ENCODE peak calls at places on chromosomes 12 and 14, in ten cellular contexts. One of them, this sample, is unnamed.

GRCh38 chr14:30525833-30526232 is 33.1 kb upstream of the G2E3 start:
- DNase-seq in T-cell: no peak
- DNase-seq in body of pancreas: no peak
- DNase-seq in astrocyte of the spinal cord: peak
- DNase-seq in heart right ventricle: no peak
- DNase-seq in WTC11: no peak
- DNase-seq in stimulated activated CD8-positive, alpha-beta memory T cell treated with anti-CD3 and anti-CD28 coated beads, Interleukin-15, amount 100 ng/mL, for 1 hour: no peak
- DNase-seq in CD8-positive, alpha-beta memory T cell: no peak
- DNase-seq in activated naive CD4-positive, alpha-beta T cell treated with anti-CD3 and anti-CD28 coated beads, Interleukin-2, amount 50 U/mL, for 72 hours: no peak
- DNase-seq in neuronal stem cell: no peak
- DNase-seq in this sample: no peak

GRCh38 chr14:51605575-51605974 is 46.1 kb upstream of the FRMD6 start:
- DNase-seq in T-cell: no peak
- DNase-seq in body of pancreas: no peak
- DNase-seq in astrocyte of the spinal cord: no peak
- DNase-seq in heart right ventricle: no peak
- DNase-seq in WTC11: no peak
- DNase-seq in stimulated activated CD8-positive, alpha-beta memory T cell treated with anti-CD3 and anti-CD28 coated beads, Interleukin-15, amount 100 ng/mL, for 1 hour: no peak
- DNase-seq in CD8-positive, alpha-beta memory T cell: no peak
- DNase-seq in activated naive CD4-positive, alpha-beta T cell treated with anti-CD3 and anti-CD28 coated beads, Interleukin-2, amount 50 U/mL, for 72 hours: no peak
- DNase-seq in neuronal stem cell: no peak
- DNase-seq in this sample: no peak

GRCh38 chr12:96177013-96177412 is 17.2 kb upstream of the ELK3 start:
- DNase-seq in T-cell: no peak
- DNase-seq in body of pancreas: peak
- DNase-seq in astrocyte of the spinal cord: peak
- DNase-seq in heart right ventricle: no peak
- DNase-seq in WTC11: no peak
- DNase-seq in stimulated activated CD8-positive, alpha-beta memory T cell treated with anti-CD3 and anti-CD28 coated beads, Interleukin-15, amount 100 ng/mL, for 1 hour: no peak
- DNase-seq in CD8-positive, alpha-beta memory T cell: no peak
- DNase-seq in activated naive CD4-positive, alpha-beta T cell treated with anti-CD3 and anti-CD28 coated beads, Interleukin-2, amount 50 U/mL, for 72 hours: peak
- DNase-seq in neuronal stem cell: no peak
- DNase-seq in this sample: no peak

GRCh38 chr12:82015623-82016347 is 256.6 kb upstream of the PPFIA2 start:
- DNase-seq in T-cell: no peak
- DNase-seq in body of pancreas: no peak
- DNase-seq in astrocyte of the spinal cord: no peak
- DNase-seq in heart right ventricle: no peak
- DNase-seq in WTC11: no peak
- DNase-seq in stimulated activated CD8-positive, alpha-beta memory T cell treated with anti-CD3 and anti-CD28 coated beads, Interleukin-15, amount 100 ng/mL, for 1 hour: no peak
- DNase-seq in CD8-positive, alpha-beta memory T cell: no peak
- DNase-seq in activated naive CD4-positive, alpha-beta T cell treated with anti-CD3 and anti-CD28 coated beads, Interleukin-2, amount 50 U/mL, for 72 hours: no peak
- DNase-seq in neuronal stem cell: no peak
- DNase-seq in this sample: no peak

GRCh38 chr14:92475451-92476187 is 38.0 kb upstream of the RIN3 start:
- DNase-seq in T-cell: no peak
- DNase-seq in body of pancreas: peak
- DNase-seq in astrocyte of the spinal cord: no peak
- DNase-seq in heart right ventricle: peak
- DNase-seq in WTC11: no peak
- DNase-seq in stimulated activated CD8-positive, alpha-beta memory T cell treated with anti-CD3 and anti-CD28 coated beads, Interleukin-15, amount 100 ng/mL, for 1 hour: no peak
- DNase-seq in CD8-positive, alpha-beta memory T cell: no peak
- DNase-seq in activated naive CD4-positive, alpha-beta T cell treated with anti-CD3 and anti-CD28 coated beads, Interleukin-2, amount 50 U/mL, for 72 hours: no peak
- DNase-seq in neuronal stem cell: no peak
- DNase-seq in this sample: no peak

GRCh38 chr12:122726056-122726558 is 4.5 kb downstream of the HCAR1 start:
- DNase-seq in T-cell: no peak
- DNase-seq in body of pancreas: no peak
- DNase-seq in astrocyte of the spinal cord: peak
- DNase-seq in heart right ventricle: no peak
- DNase-seq in WTC11: no peak
- DNase-seq in stimulated activated CD8-positive, alpha-beta memory T cell treated with anti-CD3 and anti-CD28 coated beads, Interleukin-15, amount 100 ng/mL, for 1 hour: peak
- DNase-seq in CD8-positive, alpha-beta memory T cell: no peak
- DNase-seq in activated naive CD4-positive, alpha-beta T cell treated with anti-CD3 and anti-CD28 coated beads, Interleukin-2, amount 50 U/mL, for 72 hours: no peak
- DNase-seq in neuronal stem cell: no peak
- DNase-seq in this sample: no peak

GRCh38 chr12:96578526-96579125 is 89.2 kb downstream of the CFAP54 start:
- DNase-seq in T-cell: no peak
- DNase-seq in body of pancreas: no peak
- DNase-seq in astrocyte of the spinal cord: peak
- DNase-seq in heart right ventricle: peak
- DNase-seq in WTC11: no peak
- DNase-seq in stimulated activated CD8-positive, alpha-beta memory T cell treated with anti-CD3 and anti-CD28 coated beads, Interleukin-15, amount 100 ng/mL, for 1 hour: no peak
- DNase-seq in CD8-positive, alpha-beta memory T cell: peak
- DNase-seq in activated naive CD4-positive, alpha-beta T cell treated with anti-CD3 and anti-CD28 coated beads, Interleukin-2, amount 50 U/mL, for 72 hours: no peak
- DNase-seq in neuronal stem cell: peak
- DNase-seq in this sample: no peak

GRCh38 chr12:102958073-102958829 is 777 bp downstream of the ASCL1 start:
- DNase-seq in T-cell: no peak
- DNase-seq in body of pancreas: no peak
- DNase-seq in astrocyte of the spinal cord: peak
- DNase-seq in heart right ventricle: no peak
- DNase-seq in WTC11: peak
- DNase-seq in stimulated activated CD8-positive, alpha-beta memory T cell treated with anti-CD3 and anti-CD28 coated beads, Interleukin-15, amount 100 ng/mL, for 1 hour: no peak
- DNase-seq in CD8-positive, alpha-beta memory T cell: no peak
- DNase-seq in activated naive CD4-positive, alpha-beta T cell treated with anti-CD3 and anti-CD28 coated beads, Interleukin-2, amount 50 U/mL, for 72 hours: peak
- DNase-seq in neuronal stem cell: peak
- DNase-seq in this sample: no peak

GRCh38 chr14:80959448-80960006 is 4.1 kb downstream of the TSHR start:
- DNase-seq in T-cell: peak
- DNase-seq in body of pancreas: peak
- DNase-seq in astrocyte of the spinal cord: no peak
- DNase-seq in heart right ventricle: no peak
- DNase-seq in WTC11: no peak
- DNase-seq in stimulated activated CD8-positive, alpha-beta memory T cell treated with anti-CD3 and anti-CD28 coated beads, Interleukin-15, amount 100 ng/mL, for 1 hour: no peak
- DNase-seq in CD8-positive, alpha-beta memory T cell: peak
- DNase-seq in activated naive CD4-positive, alpha-beta T cell treated with anti-CD3 and anti-CD28 coated beads, Interleukin-2, amount 50 U/mL, for 72 hours: peak
- DNase-seq in neuronal stem cell: no peak
- DNase-seq in this sample: no peak

GRCh38 chr14:73058923-73059311 is 583 bp downstream of the RBM25 start:
- DNase-seq in T-cell: no peak
- DNase-seq in body of pancreas: peak
- DNase-seq in astrocyte of the spinal cord: peak
- DNase-seq in heart right ventricle: peak
- DNase-seq in WTC11: peak
- DNase-seq in stimulated activated CD8-positive, alpha-beta memory T cell treated with anti-CD3 and anti-CD28 coated beads, Interleukin-15, amount 100 ng/mL, for 1 hour: no peak
- DNase-seq in CD8-positive, alpha-beta memory T cell: no peak
- DNase-seq in activated naive CD4-positive, alpha-beta T cell treated with anti-CD3 and anti-CD28 coated beads, Interleukin-2, amount 50 U/mL, for 72 hours: no peak
- DNase-seq in neuronal stem cell: no peak
- DNase-seq in this sample: no peak

GRCh38 chr12:53999596-54000104 is 311 bp upstream of the HOXC9 start:
- DNase-seq in T-cell: no peak
- DNase-seq in body of pancreas: no peak
- DNase-seq in astrocyte of the spinal cord: peak
- DNase-seq in heart right ventricle: no peak
- DNase-seq in WTC11: no peak
- DNase-seq in stimulated activated CD8-positive, alpha-beta memory T cell treated with anti-CD3 and anti-CD28 coated beads, Interleukin-15, amount 100 ng/mL, for 1 hour: no peak
- DNase-seq in CD8-positive, alpha-beta memory T cell: no peak
- DNase-seq in activated naive CD4-positive, alpha-beta T cell treated with anti-CD3 and anti-CD28 coated beads, Interleukin-2, amount 50 U/mL, for 72 hours: no peak
- DNase-seq in neuronal stem cell: no peak
- DNase-seq in this sample: no peak

GRCh38 chr12:54051916-54052744 is 1.5 kb upstream of the HOXC4 start:
- DNase-seq in T-cell: no peak
- DNase-seq in body of pancreas: no peak
- DNase-seq in astrocyte of the spinal cord: peak
- DNase-seq in heart right ventricle: no peak
- DNase-seq in WTC11: no peak
- DNase-seq in stimulated activated CD8-positive, alpha-beta memory T cell treated with anti-CD3 and anti-CD28 coated beads, Interleukin-15, amount 100 ng/mL, for 1 hour: no peak
- DNase-seq in CD8-positive, alpha-beta memory T cell: no peak
- DNase-seq in activated naive CD4-positive, alpha-beta T cell treated with anti-CD3 and anti-CD28 coated beads, Interleukin-2, amount 50 U/mL, for 72 hours: no peak
- DNase-seq in neuronal stem cell: no peak
- DNase-seq in this sample: no peak

GRCh38 chr14:101233391-101233790 is 327.9 kb upstream of the DIO3 start:
- DNase-seq in T-cell: no peak
- DNase-seq in body of pancreas: no peak
- DNase-seq in astrocyte of the spinal cord: no peak
- DNase-seq in heart right ventricle: no peak
- DNase-seq in WTC11: no peak
- DNase-seq in stimulated activated CD8-positive, alpha-beta memory T cell treated with anti-CD3 and anti-CD28 coated beads, Interleukin-15, amount 100 ng/mL, for 1 hour: no peak
- DNase-seq in CD8-positive, alpha-beta memory T cell: no peak
- DNase-seq in activated naive CD4-positive, alpha-beta T cell treated with anti-CD3 and anti-CD28 coated beads, Interleukin-2, amount 50 U/mL, for 72 hours: no peak
- DNase-seq in neuronal stem cell: no peak
- DNase-seq in this sample: no peak

GRCh38 chr12:21828111-21828775 is 53.7 kb upstream of the KCNJ8 start:
- DNase-seq in T-cell: no peak
- DNase-seq in body of pancreas: peak
- DNase-seq in astrocyte of the spinal cord: no peak
- DNase-seq in heart right ventricle: no peak
- DNase-seq in WTC11: no peak
- DNase-seq in stimulated activated CD8-positive, alpha-beta memory T cell treated with anti-CD3 and anti-CD28 coated beads, Interleukin-15, amount 100 ng/mL, for 1 hour: no peak
- DNase-seq in CD8-positive, alpha-beta memory T cell: no peak
- DNase-seq in activated naive CD4-positive, alpha-beta T cell treated with anti-CD3 and anti-CD28 coated beads, Interleukin-2, amount 50 U/mL, for 72 hours: no peak
- DNase-seq in neuronal stem cell: no peak
- DNase-seq in this sample: no peak

GRCh38 chr12:122984612-122985358 is 4.3 kb downstream of the ARL6IP4 start:
- DNase-seq in T-cell: no peak
- DNase-seq in body of pancreas: peak
- DNase-seq in astrocyte of the spinal cord: no peak
- DNase-seq in heart right ventricle: no peak
- DNase-seq in WTC11: no peak
- DNase-seq in stimulated activated CD8-positive, alpha-beta memory T cell treated with anti-CD3 and anti-CD28 coated beads, Interleukin-15, amount 100 ng/mL, for 1 hour: no peak
- DNase-seq in CD8-positive, alpha-beta memory T cell: no peak
- DNase-seq in activated naive CD4-positive, alpha-beta T cell treated with anti-CD3 and anti-CD28 coated beads, Interleukin-2, amount 50 U/mL, for 72 hours: no peak
- DNase-seq in neuronal stem cell: no peak
- DNase-seq in this sample: peak

GRCh38 chr12:64180951-64181350 is 41.1 kb downstream of the KICS2 start:
- DNase-seq in T-cell: no peak
- DNase-seq in body of pancreas: peak
- DNase-seq in astrocyte of the spinal cord: peak
- DNase-seq in heart right ventricle: peak
- DNase-seq in WTC11: no peak
- DNase-seq in stimulated activated CD8-positive, alpha-beta memory T cell treated with anti-CD3 and anti-CD28 coated beads, Interleukin-15, amount 100 ng/mL, for 1 hour: no peak
- DNase-seq in CD8-positive, alpha-beta memory T cell: no peak
- DNase-seq in activated naive CD4-positive, alpha-beta T cell treated with anti-CD3 and anti-CD28 coated beads, Interleukin-2, amount 50 U/mL, for 72 hours: no peak
- DNase-seq in neuronal stem cell: no peak
- DNase-seq in this sample: no peak

GRCh38 chr12:50387487-50387886 is 8.9 kb downstream of the FAM186A start:
- DNase-seq in T-cell: no peak
- DNase-seq in body of pancreas: no peak
- DNase-seq in astrocyte of the spinal cord: no peak
- DNase-seq in heart right ventricle: no peak
- DNase-seq in WTC11: no peak
- DNase-seq in stimulated activated CD8-positive, alpha-beta memory T cell treated with anti-CD3 and anti-CD28 coated beads, Interleukin-15, amount 100 ng/mL, for 1 hour: no peak
- DNase-seq in CD8-positive, alpha-beta memory T cell: no peak
- DNase-seq in activated naive CD4-positive, alpha-beta T cell treated with anti-CD3 and anti-CD28 coated beads, Interleukin-2, amount 50 U/mL, for 72 hours: no peak
- DNase-seq in neuronal stem cell: no peak
- DNase-seq in this sample: no peak

GRCh38 chr12:5623411-5623810 is 191.5 kb downstream of the NTF3 start:
- DNase-seq in T-cell: no peak
- DNase-seq in body of pancreas: no peak
- DNase-seq in astrocyte of the spinal cord: no peak
- DNase-seq in heart right ventricle: no peak
- DNase-seq in WTC11: no peak
- DNase-seq in stimulated activated CD8-positive, alpha-beta memory T cell treated with anti-CD3 and anti-CD28 coated beads, Interleukin-15, amount 100 ng/mL, for 1 hour: no peak
- DNase-seq in CD8-positive, alpha-beta memory T cell: no peak
- DNase-seq in activated naive CD4-positive, alpha-beta T cell treated with anti-CD3 and anti-CD28 coated beads, Interleukin-2, amount 50 U/mL, for 72 hours: no peak
- DNase-seq in neuronal stem cell: no peak
- DNase-seq in this sample: no peak

GRCh38 chr14:98510392-98510791 is 761.6 kb downstream of the BCL11B start:
- DNase-seq in T-cell: no peak
- DNase-seq in body of pancreas: no peak
- DNase-seq in astrocyte of the spinal cord: no peak
- DNase-seq in heart right ventricle: no peak
- DNase-seq in WTC11: no peak
- DNase-seq in stimulated activated CD8-positive, alpha-beta memory T cell treated with anti-CD3 and anti-CD28 coated beads, Interleukin-15, amount 100 ng/mL, for 1 hour: no peak
- DNase-seq in CD8-positive, alpha-beta memory T cell: no peak
- DNase-seq in activated naive CD4-positive, alpha-beta T cell treated with anti-CD3 and anti-CD28 coated beads, Interleukin-2, amount 50 U/mL, for 72 hours: no peak
- DNase-seq in neuronal stem cell: no peak
- DNase-seq in this sample: no peak

GRCh38 chr14:59566725-59567124 is 9.9 kb downstream of the CCDC175 start:
- DNase-seq in T-cell: no peak
- DNase-seq in body of pancreas: no peak
- DNase-seq in astrocyte of the spinal cord: no peak
- DNase-seq in heart right ventricle: no peak
- DNase-seq in WTC11: no peak
- DNase-seq in stimulated activated CD8-positive, alpha-beta memory T cell treated with anti-CD3 and anti-CD28 coated beads, Interleukin-15, amount 100 ng/mL, for 1 hour: no peak
- DNase-seq in CD8-positive, alpha-beta memory T cell: no peak
- DNase-seq in activated naive CD4-positive, alpha-beta T cell treated with anti-CD3 and anti-CD28 coated beads, Interleukin-2, amount 50 U/mL, for 72 hours: no peak
- DNase-seq in neuronal stem cell: no peak
- DNase-seq in this sample: no peak

GRCh38 chr14:61927521-61927920 is 165.3 kb downstream of the SNAPC1 start:
- DNase-seq in T-cell: no peak
- DNase-seq in body of pancreas: no peak
- DNase-seq in astrocyte of the spinal cord: peak
- DNase-seq in heart right ventricle: no peak
- DNase-seq in WTC11: no peak
- DNase-seq in stimulated activated CD8-positive, alpha-beta memory T cell treated with anti-CD3 and anti-CD28 coated beads, Interleukin-15, amount 100 ng/mL, for 1 hour: no peak
- DNase-seq in CD8-positive, alpha-beta memory T cell: no peak
- DNase-seq in activated naive CD4-positive, alpha-beta T cell treated with anti-CD3 and anti-CD28 coated beads, Interleukin-2, amount 50 U/mL, for 72 hours: no peak
- DNase-seq in neuronal stem cell: no peak
- DNase-seq in this sample: no peak

GRCh38 chr14:96538663-96539317 is 36.6 kb downstream of the PAPOLA start:
- DNase-seq in T-cell: no peak
- DNase-seq in body of pancreas: no peak
- DNase-seq in astrocyte of the spinal cord: no peak
- DNase-seq in heart right ventricle: no peak
- DNase-seq in WTC11: no peak
- DNase-seq in stimulated activated CD8-positive, alpha-beta memory T cell treated with anti-CD3 and anti-CD28 coated beads, Interleukin-15, amount 100 ng/mL, for 1 hour: no peak
- DNase-seq in CD8-positive, alpha-beta memory T cell: no peak
- DNase-seq in activated naive CD4-positive, alpha-beta T cell treated with anti-CD3 and anti-CD28 coated beads, Interleukin-2, amount 50 U/mL, for 72 hours: no peak
- DNase-seq in neuronal stem cell: no peak
- DNase-seq in this sample: no peak

GRCh38 chr12:92055877-92056276 is 89.8 kb downstream of the BTG1 start:
- DNase-seq in T-cell: peak
- DNase-seq in body of pancreas: peak
- DNase-seq in astrocyte of the spinal cord: no peak
- DNase-seq in heart right ventricle: no peak
- DNase-seq in WTC11: no peak
- DNase-seq in stimulated activated CD8-positive, alpha-beta memory T cell treated with anti-CD3 and anti-CD28 coated beads, Interleukin-15, amount 100 ng/mL, for 1 hour: no peak
- DNase-seq in CD8-positive, alpha-beta memory T cell: peak
- DNase-seq in activated naive CD4-positive, alpha-beta T cell treated with anti-CD3 and anti-CD28 coated beads, Interleukin-2, amount 50 U/mL, for 72 hours: peak
- DNase-seq in neuronal stem cell: no peak
- DNase-seq in this sample: no peak

GRCh38 chr12:6416596-6416995 is 28.2 kb upstream of the CD27 start:
- DNase-seq in T-cell: no peak
- DNase-seq in body of pancreas: peak
- DNase-seq in astrocyte of the spinal cord: no peak
- DNase-seq in heart right ventricle: no peak
- DNase-seq in WTC11: no peak
- DNase-seq in stimulated activated CD8-positive, alpha-beta memory T cell treated with anti-CD3 and anti-CD28 coated beads, Interleukin-15, amount 100 ng/mL, for 1 hour: no peak
- DNase-seq in CD8-positive, alpha-beta memory T cell: no peak
- DNase-seq in activated naive CD4-positive, alpha-beta T cell treated with anti-CD3 and anti-CD28 coated beads, Interleukin-2, amount 50 U/mL, for 72 hours: no peak
- DNase-seq in neuronal stem cell: no peak
- DNase-seq in this sample: no peak

GRCh38 chr12:119406811-119407210 is 72.3 kb downstream of the CCDC60 start:
- DNase-seq in T-cell: no peak
- DNase-seq in body of pancreas: no peak
- DNase-seq in astrocyte of the spinal cord: no peak
- DNase-seq in heart right ventricle: no peak
- DNase-seq in WTC11: no peak
- DNase-seq in stimulated activated CD8-positive, alpha-beta memory T cell treated with anti-CD3 and anti-CD28 coated beads, Interleukin-15, amount 100 ng/mL, for 1 hour: no peak
- DNase-seq in CD8-positive, alpha-beta memory T cell: no peak
- DNase-seq in activated naive CD4-positive, alpha-beta T cell treated with anti-CD3 and anti-CD28 coated beads, Interleukin-2, amount 50 U/mL, for 72 hours: no peak
- DNase-seq in neuronal stem cell: no peak
- DNase-seq in this sample: no peak

GRCh38 chr12:51270067-51270846 is at the start of gene SMAGP:
- DNase-seq in T-cell: peak
- DNase-seq in body of pancreas: peak
- DNase-seq in astrocyte of the spinal cord: peak
- DNase-seq in heart right ventricle: peak
- DNase-seq in WTC11: peak
- DNase-seq in stimulated activated CD8-positive, alpha-beta memory T cell treated with anti-CD3 and anti-CD28 coated beads, Interleukin-15, amount 100 ng/mL, for 1 hour: peak
- DNase-seq in CD8-positive, alpha-beta memory T cell: peak
- DNase-seq in activated naive CD4-positive, alpha-beta T cell treated with anti-CD3 and anti-CD28 coated beads, Interleukin-2, amount 50 U/mL, for 72 hours: peak
- DNase-seq in neuronal stem cell: peak
- DNase-seq in this sample: no peak

GRCh38 chr12:116456683-116457082 is 102.5 kb upstream of the MAP1LC3B2 start:
- DNase-seq in T-cell: no peak
- DNase-seq in body of pancreas: no peak
- DNase-seq in astrocyte of the spinal cord: no peak
- DNase-seq in heart right ventricle: no peak
- DNase-seq in WTC11: no peak
- DNase-seq in stimulated activated CD8-positive, alpha-beta memory T cell treated with anti-CD3 and anti-CD28 coated beads, Interleukin-15, amount 100 ng/mL, for 1 hour: no peak
- DNase-seq in CD8-positive, alpha-beta memory T cell: no peak
- DNase-seq in activated naive CD4-positive, alpha-beta T cell treated with anti-CD3 and anti-CD28 coated beads, Interleukin-2, amount 50 U/mL, for 72 hours: no peak
- DNase-seq in neuronal stem cell: no peak
- DNase-seq in this sample: no peak

GRCh38 chr12:49518914-49519573 is 19.8 kb upstream of the KCNH3 start:
- DNase-seq in T-cell: no peak
- DNase-seq in body of pancreas: no peak
- DNase-seq in astrocyte of the spinal cord: peak
- DNase-seq in heart right ventricle: no peak
- DNase-seq in WTC11: no peak
- DNase-seq in stimulated activated CD8-positive, alpha-beta memory T cell treated with anti-CD3 and anti-CD28 coated beads, Interleukin-15, amount 100 ng/mL, for 1 hour: no peak
- DNase-seq in CD8-positive, alpha-beta memory T cell: no peak
- DNase-seq in activated naive CD4-positive, alpha-beta T cell treated with anti-CD3 and anti-CD28 coated beads, Interleukin-2, amount 50 U/mL, for 72 hours: no peak
- DNase-seq in neuronal stem cell: no peak
- DNase-seq in this sample: no peak

This sample was measured in caudate nucleus.